ENCODE peak calls at places on chromosomes 11 and 22, in eight cellular contexts. P is Panc1; H is body of pancreas; I is fibroblast of pulmonary artery; Q is CD8-positive, alpha-beta T cell; E is lower lobe of right lung; X is astrocyte; T is dorsolateral prefrontal cortex. V is an unnamed sample.

GRCh38 chr11:105719073-105719846 is 109.4 kb downstream of the GRIA4 start:
- DNase-seq in P (peak; percentile 90), H (no peak), I (peak; percentile 17), Q (no peak), E (no peak), X (peak; percentile 85), T (no peak), V (peak; percentile 91)

GRCh38 chr11:107050126-107050525 is 31.9 kb upstream of the GUCY1A2 start:
- DNase-seq in P (no peak), H (no peak), I (no peak), Q (no peak), E (no peak), X (peak; percentile 34), T (no peak), V (no peak)

GRCh38 chr22:40055143-40055926 is 60.6 kb downstream of the FAM83F start:
- DNase-seq in P (no peak), H (no peak), I (no peak), Q (no peak), E (no peak), X (no peak), T (no peak), V (no peak)

GRCh38 chr11:2690261-2690575 is 9.6 kb downstream of the KCNQ1OT1 start:
- DNase-seq in P (no peak), H (peak; percentile 3), I (no peak), Q (no peak), E (no peak), X (no peak), T (peak; percentile 13), V (no peak)

GRCh38 chr22:35352214-35353111 is 28.4 kb upstream of the HMOX1 start:
- DNase-seq in P (peak; percentile 12), H (peak; percentile 70), I (no peak), Q (peak; percentile 39), E (peak; percentile 92), X (no peak), T (peak; percentile 63), V (no peak)

GRCh38 chr11:131684111-131685060 is 314.0 kb downstream of the NTM start:
- DNase-seq in P (no peak), H (no peak), I (no peak), Q (no peak), E (no peak), X (no peak), T (no peak), V (no peak)

GRCh38 chr11:10993186-10993585 is 135.3 kb upstream of the ZBED5 start:
- DNase-seq in P (no peak), H (no peak), I (no peak), Q (no peak), E (no peak), X (no peak), T (no peak), V (no peak)

GRCh38 chr22:36197065-36197440 is 4.6 kb downstream of the APOL4 start:
- DNase-seq in P (no peak), H (no peak), I (peak; percentile 77), Q (no peak), E (no peak), X (peak; percentile 42), T (no peak), V (no peak)

GRCh38 chr22:49789289-49790141 is 38.2 kb downstream of the BRD1 start:
- DNase-seq in P (no peak), H (no peak), I (peak; percentile 63), Q (peak; percentile 50), E (peak; percentile 67), X (no peak), T (no peak), V (no peak)

GRCh38 chr11:118640332-118641154 is 33.1 kb downstream of the PHLDB1 start:
- DNase-seq in P (no peak), H (peak; percentile 62), I (no peak), Q (no peak), E (no peak), X (no peak), T (no peak), V (no peak)

GRCh38 chr11:68007498-68008380 is 2.4 kb upstream of the ALDH3B1 start:
- DNase-seq in P (no peak), H (no peak), I (no peak), Q (no peak), E (no peak), X (no peak), T (no peak), V (no peak)

GRCh38 chr11:90803781-90804180 is 580.9 kb upstream of the CHORDC1 start:
- DNase-seq in P (no peak), H (no peak), I (no peak), Q (no peak), E (no peak), X (no peak), T (no peak), V (no peak)

GRCh38 chr11:134802116-134802515 is 390.1 kb upstream of the B3GAT1 start:
- DNase-seq in P (no peak), H (no peak), I (no peak), Q (no peak), E (no peak), X (no peak), T (no peak), V (no peak)

GRCh38 chr11:134802598-134802997 is 390.6 kb upstream of the B3GAT1 start:
- DNase-seq in P (no peak), H (no peak), I (no peak), Q (no peak), E (no peak), X (no peak), T (no peak), V (no peak)

GRCh38 chr11:134800826-134801225 is 388.8 kb upstream of the B3GAT1 start:
- DNase-seq in P (no peak), H (no peak), I (no peak), Q (no peak), E (no peak), X (no peak), T (no peak), V (no peak)

GRCh38 chr11:134800130-134800529 is 388.1 kb upstream of the B3GAT1 start:
- DNase-seq in P (no peak), H (no peak), I (no peak), Q (no peak), E (no peak), X (no peak), T (no peak), V (no peak)

GRCh38 chr11:134801526-134801925 is 389.5 kb upstream of the B3GAT1 start:
- DNase-seq in P (no peak), H (no peak), I (no peak), Q (no peak), E (no peak), X (no peak), T (no peak), V (no peak)
- TF ChIP-seq CTCF in P (no peak), H (no peak), I (no peak), Q (no peak), E (no peak), X (no peak), T (no peak), V (no peak)

GRCh38 chr22:44181033-44181911 is 547 bp downstream of the PARVG start:
- DNase-seq in P (no peak), H (no peak), I (no peak), Q (peak; percentile 72), E (peak; percentile 79), X (peak; percentile 31), T (no peak), V (no peak)

GRCh38 chr22:44184006-44184405 is 3.3 kb downstream of the PARVG start:
- DNase-seq in P (no peak), H (no peak), I (no peak), Q (no peak), E (no peak), X (peak; percentile 43), T (no peak), V (no peak)

GRCh38 chr22:44180706-44181032 is at the start of gene PARVG:
- DNase-seq in P (no peak), H (no peak), I (no peak), Q (peak; percentile 44), E (no peak), X (no peak), T (no peak), V (no peak)

GRCh38 chr22:44181912-44182590 is 1.3 kb downstream of the PARVG start:
- DNase-seq in P (no peak), H (no peak), I (no peak), Q (no peak), E (no peak), X (no peak), T (no peak), V (no peak)

DNA sequence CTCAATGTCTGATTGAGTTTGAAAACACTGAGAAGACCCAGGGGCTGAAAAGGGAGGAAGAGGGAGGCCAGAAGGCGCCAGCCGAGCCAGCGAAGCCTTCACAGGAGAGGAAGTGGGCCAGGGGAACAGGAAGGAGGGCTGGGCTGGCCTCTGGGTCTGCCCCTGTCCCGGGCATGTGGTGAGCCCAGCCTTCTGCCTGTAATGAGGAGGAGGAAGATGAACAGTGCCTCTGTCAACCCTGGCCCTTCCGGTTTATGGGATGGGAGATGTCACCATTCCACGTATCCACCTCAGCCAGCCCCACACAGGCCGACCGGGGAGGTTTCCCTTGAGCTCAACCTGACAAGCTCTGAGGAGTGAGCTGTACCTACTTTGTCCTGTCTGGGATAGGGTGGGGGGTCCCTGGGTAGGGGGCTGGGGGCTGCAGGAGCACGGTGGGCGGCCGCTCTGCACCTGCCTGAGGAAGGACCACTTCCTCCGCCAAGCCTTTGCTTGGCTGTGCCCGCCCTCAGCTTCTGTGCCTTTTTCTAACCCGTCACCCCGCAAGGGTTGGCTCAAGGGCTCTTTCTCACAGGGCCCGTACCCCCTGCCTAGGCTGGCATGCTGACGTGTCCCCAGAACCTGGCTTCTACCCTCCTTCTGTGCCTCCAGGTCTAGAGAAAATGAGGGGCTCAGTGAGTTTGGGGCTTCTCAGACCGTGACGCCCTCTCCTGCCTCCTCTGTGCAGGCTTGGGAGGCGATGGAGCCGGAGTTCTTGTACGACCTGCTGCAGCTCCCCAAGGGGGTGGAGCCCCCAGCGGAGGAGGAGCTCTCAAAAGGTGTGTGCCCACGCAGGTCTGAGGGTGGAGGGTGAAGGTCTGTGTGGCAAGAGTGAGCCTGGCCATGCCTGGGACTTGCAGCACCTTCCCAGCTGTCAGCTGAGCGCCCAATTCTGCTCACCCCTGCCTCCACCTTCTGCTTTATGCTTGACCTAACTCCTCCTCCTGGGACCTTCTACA is 2.2 kb downstream of the PARVG start:
- DNase-seq in P (no peak), H (peak; percentile 24), I (no peak), Q (peak; percentile 56), E (peak; percentile 88), X (no peak), T (no peak), V (no peak)
- H3K4me3 ChIP-seq in P (no peak overlapping the region), H (no peak overlapping the region), I (no peak overlapping the region), Q (peak overlapping the region; percentile 79), E (peak overlapping the region; percentile 54), X (no peak overlapping the region), T (no peak overlapping the region), V (no peak overlapping the region)

DNA sequence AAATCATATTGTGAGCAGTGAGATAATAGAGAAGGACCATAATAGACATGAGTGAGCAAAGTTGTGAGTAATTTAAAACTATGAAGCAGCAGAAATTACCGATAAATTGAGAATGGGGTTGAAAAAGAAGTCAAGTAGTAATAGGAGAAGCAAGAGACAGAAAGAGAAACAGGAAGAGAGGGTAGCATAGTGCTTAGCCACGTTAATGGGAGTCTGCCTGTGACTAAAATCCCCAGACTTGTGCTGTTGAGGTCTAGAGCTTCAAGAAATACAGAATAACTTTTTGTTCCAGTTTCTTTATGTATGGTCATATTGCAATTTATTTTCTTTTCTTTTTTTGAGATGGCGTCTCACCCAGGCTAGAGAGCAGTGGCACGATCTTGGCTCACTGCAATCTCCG is 368.7 kb downstream of the METTL15 start:
- DNase-seq in P (no peak), H (no peak), I (no peak), Q (no peak), E (no peak), X (no peak), T (no peak), V (no peak)
- TF ChIP-seq CTCF in P (no peak), H (no peak), I (no peak), Q (no peak), E (no peak), X (no peak), T (no peak), V (no peak)

GRCh38 chr11:86940122-86940777 is 14.9 kb downstream of the FZD4 start:
- DNase-seq in P (no peak), H (peak; percentile 73), I (peak; percentile 89), Q (no peak), E (no peak), X (peak; percentile 85), T (no peak), V (no peak)
- H3K4me3 ChIP-seq in P (no peak overlapping the region), H (no peak overlapping the region), I (peak overlapping the region; percentile 21), Q (no peak overlapping the region), E (peak overlapping the region; percentile 18), X (no peak overlapping the region), T (no peak overlapping the region), V (peak overlapping the region; percentile 29)

V was measured in epithelial cell of proximal tubule.